ENCODE peak calls at places on chromosome 14, in ten cellular contexts. G is endodermal cell; V is HCT116; F is cardiac muscle cell; O is SJSA1; H is tibial nerve; U is AG04450; K is CD8-positive, alpha-beta memory T cell; P is Panc1; X is PC-3. M is an unnamed sample.
A peak's percentile ranks its signal among the peaks of the same experiment; 100 is the strongest.

GRCh38 chr14:91980157-91980556 is 32.7 kb upstream of the FBLN5 start:
- DNase-seq in F (peak; percentile 80), V (peak; percentile 75), X (peak; percentile 90), G (no peak), K (no peak), P (peak; percentile 71), H (no peak), U (peak; percentile 51), O (peak; percentile 12), M (no peak)

GRCh38 chr14:75295061-75295461 is 16.4 kb downstream of the FOS start:
- DNase-seq in P (no peak), V (no peak), F (peak; percentile 90), U (no peak), O (peak; percentile 32), G (peak; percentile 83), H (peak; percentile 53), K (peak; percentile 54), X (peak; percentile 68), M (peak; percentile 71)

GRCh38 chr14:31336646-31337045 is 83.7 kb downstream of the HEATR5A start:
- DNase-seq in G (no peak), P (no peak), K (no peak), V (no peak), U (peak; percentile 18), O (no peak), H (no peak), X (peak; percentile 95), F (peak; percentile 79), M (no peak)

GRCh38 chr14:90397401-90398314 is 829 bp downstream of the CALM1 start:
- DNase-seq in K (peak; percentile 88), V (no peak), X (peak; percentile 51), U (no peak), H (no peak), G (peak; percentile 82), F (peak; percentile 45), P (no peak), O (peak; percentile 37), M (peak; percentile 71)

GRCh38 chr14:75433631-75434556 is 6.1 kb downstream of the JDP2 start:
- DNase-seq in F (no peak), K (no peak), V (no peak), X (no peak), H (no peak), G (no peak), P (no peak), U (no peak), O (no peak), M (no peak)

GRCh38 chr14:75222208-75222701 is 45.8 kb upstream of the TMED10 start:
- DNase-seq in K (no peak), V (no peak), X (no peak), P (no peak), F (peak; percentile 87), H (no peak), O (no peak), G (no peak), U (peak; percentile 33), M (peak; percentile 25)

GRCh38 chr14:104897286-104898194 is 27.1 kb upstream of the PLD4 start:
- DNase-seq in F (no peak), X (no peak), P (no peak), K (no peak), V (no peak), U (no peak), G (peak; percentile 40), O (no peak), H (no peak), M (no peak)

GRCh38 chr14:96086032-96086431 is 46.9 kb downstream of the C14orf132 start:
- DNase-seq in F (peak; percentile 70), H (no peak), K (no peak), P (no peak), V (no peak), O (peak; percentile 29), G (no peak), U (peak; percentile 34), X (peak; percentile 63), M (no peak)

GRCh38 chr14:74262076-74262475 is 22.8 kb downstream of the VSX2 start:
- DNase-seq in H (no peak), U (no peak), V (no peak), K (no peak), O (no peak), X (no peak), F (no peak), P (no peak), G (no peak), M (no peak)

DNA sequence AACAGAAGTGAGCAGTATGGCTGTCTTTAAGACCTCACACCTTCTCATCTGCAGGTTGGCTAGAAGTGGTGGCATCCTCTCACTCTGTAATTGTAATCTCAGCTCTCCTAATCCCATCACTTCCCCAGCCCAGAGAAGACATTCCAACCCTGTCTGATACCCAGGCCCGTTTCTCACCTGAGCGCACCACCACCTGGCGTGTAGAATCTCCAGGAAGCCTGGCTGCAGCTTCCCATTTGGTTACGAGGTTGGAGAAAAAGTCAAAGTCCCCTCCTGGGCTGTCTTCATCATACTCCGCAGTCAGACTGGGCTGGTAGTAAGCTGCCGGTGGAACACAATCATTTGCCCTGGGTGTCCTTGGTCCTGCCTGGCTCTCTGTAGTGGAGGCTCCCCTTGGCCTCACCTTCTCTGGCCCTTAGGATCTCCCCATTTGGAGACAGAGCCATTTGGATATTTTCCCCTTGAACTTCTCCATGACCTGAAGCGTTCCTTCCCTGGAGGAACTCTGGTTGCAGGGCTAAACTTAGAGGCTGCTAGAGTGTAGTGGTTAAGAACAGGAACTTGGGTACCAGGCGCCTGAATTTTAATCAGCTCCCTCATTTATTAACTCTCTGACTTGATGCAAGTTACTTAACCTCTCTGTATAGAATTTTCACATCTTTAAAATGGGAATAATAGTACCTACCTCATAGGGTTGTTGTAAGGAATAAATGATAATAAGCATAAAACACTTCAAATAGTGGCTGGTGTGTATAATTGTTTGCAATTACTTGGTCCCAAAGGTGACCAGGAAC is 1.8 kb downstream of the SDR39U1 start:
- DNase-seq in X (no peak), K (no peak), U (no peak), F (no peak), G (no peak), H (no peak), V (no peak), O (no peak), P (no peak), M (no peak)
- H3K4me3 ChIP-seq in X (peak overlapping the region; percentile 84), K (no peak overlapping the region), U (no peak overlapping the region), F (no peak overlapping the region), G (peak overlapping the region; percentile 97), H (no peak overlapping the region), V (peak overlapping the region; percentile 76), O (no peak overlapping the region), P (no peak overlapping the region), M (no peak overlapping the region)

DNA sequence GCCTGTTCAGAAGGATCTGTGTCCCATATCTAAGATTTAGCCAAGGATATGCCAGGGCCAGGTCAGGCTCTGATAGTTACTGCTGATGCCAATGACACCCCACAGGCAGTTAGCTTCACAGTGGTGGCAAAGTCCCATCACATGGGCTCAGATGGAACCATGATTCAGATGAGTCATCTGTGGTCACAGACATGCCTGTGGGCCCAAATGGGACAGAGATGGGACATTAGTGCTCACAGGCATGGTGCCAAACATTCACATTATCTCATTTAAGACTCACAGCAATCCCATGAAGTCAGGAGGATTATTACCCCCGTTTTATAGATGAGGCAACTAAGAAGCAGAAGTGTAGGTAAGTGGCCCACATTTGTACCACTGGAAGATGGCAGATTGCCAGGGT is 207.8 kb downstream of the DPF3 start:
- DNase-seq in U (no peak), O (no peak), K (no peak), F (no peak), V (no peak), X (peak; percentile 26), P (no peak), H (no peak), G (no peak), M (no peak)
- H3K27ac ChIP-seq in U (no peak overlapping the region), O (no peak overlapping the region), K (no peak overlapping the region), F (no peak overlapping the region), V (no peak overlapping the region), X (no peak overlapping the region), P (no peak overlapping the region), H (no peak overlapping the region), G (no peak overlapping the region), M (no peak overlapping the region)

DNA sequence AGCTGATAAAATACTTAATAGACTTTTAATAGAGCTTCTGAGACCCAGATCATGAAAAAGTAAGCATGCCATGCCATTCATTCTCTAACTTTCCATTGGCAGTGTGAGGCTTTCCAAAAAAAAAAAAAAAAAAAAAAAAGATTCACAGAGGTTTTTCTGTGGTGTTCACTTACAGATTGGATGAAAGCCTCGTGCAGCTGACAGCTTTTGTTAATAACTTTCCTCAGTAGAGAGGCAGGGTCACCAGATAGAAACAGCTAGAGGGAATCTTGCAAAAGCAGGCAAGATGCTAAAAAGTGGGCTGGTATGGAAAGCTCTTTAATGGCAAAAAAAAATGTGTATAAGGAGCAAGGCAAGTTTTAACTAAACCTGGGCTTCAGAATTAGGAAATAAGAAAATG is 425.1 kb downstream of the GALC start:
- DNase-seq in G (no peak), H (no peak), P (no peak), V (no peak), X (no peak), F (no peak), U (no peak), K (no peak), O (no peak), M (no peak)
- H3K4me3 ChIP-seq in G (no peak overlapping the region), H (no peak overlapping the region), P (no peak overlapping the region), V (no peak overlapping the region), X (no peak overlapping the region), F (no peak overlapping the region), U (no peak overlapping the region), K (no peak overlapping the region), O (no peak overlapping the region), M (no peak overlapping the region)

GRCh38 chr14:67263499-67264149 is 22.4 kb downstream of the PALS1 start:
- DNase-seq in K (no peak), X (no peak), G (no peak), U (peak; percentile 55), P (no peak), H (no peak), V (no peak), O (peak; percentile 8), F (peak; percentile 83), M (no peak)

GRCh38 chr14:67260965-67261364 is 19.7 kb downstream of the PALS1 start:
- DNase-seq in O (no peak), U (no peak), H (no peak), K (no peak), P (no peak), V (no peak), X (no peak), G (no peak), F (no peak), M (no peak)

GRCh38 chr14:67268456-67269115 is 27.4 kb downstream of the PALS1 start:
- DNase-seq in H (no peak), P (no peak), G (peak; percentile 86), F (peak; percentile 51), U (no peak), X (no peak), K (no peak), V (no peak), O (no peak), M (peak; percentile 21)

GRCh38 chr14:67267929-67268328 is 26.7 kb downstream of the PALS1 start:
- DNase-seq in G (no peak), K (no peak), O (no peak), H (no peak), V (no peak), U (no peak), P (no peak), F (no peak), X (no peak), M (no peak)

DNA sequence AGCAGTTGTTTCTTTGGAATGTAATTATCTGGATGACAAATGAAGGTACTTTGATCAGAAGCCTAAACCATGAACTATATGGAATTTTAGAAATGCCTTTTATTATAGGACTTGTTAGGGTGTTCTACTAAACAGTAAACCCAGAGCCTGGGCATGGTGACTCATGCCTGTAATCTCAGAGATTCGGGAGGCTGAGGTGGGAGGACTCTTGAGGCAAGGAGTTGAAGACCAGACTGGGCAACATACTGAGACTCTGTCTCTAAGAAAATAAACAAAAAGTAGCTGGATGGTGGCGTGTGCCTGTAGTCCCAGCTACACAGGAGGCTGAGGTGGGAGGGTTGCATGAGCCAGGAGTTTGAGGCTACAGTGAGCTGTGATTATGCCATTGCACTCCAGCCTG is 23.9 kb downstream of the PALS1 start:
- DNase-seq in H (no peak), P (no peak), G (no peak), O (peak; percentile 11), K (no peak), X (peak; percentile 51), U (no peak), V (no peak), F (peak; percentile 58), M (no peak)
- H3K27ac ChIP-seq in H (no peak overlapping the region), P (peak overlapping the region; percentile 93), G (no peak overlapping the region), O (no peak overlapping the region), K (no peak overlapping the region), X (no peak overlapping the region), U (no peak overlapping the region), V (no peak overlapping the region), F (no peak overlapping the region), M (no peak overlapping the region)